ENCODE peak calls at places on chromosomes 16 and 17, in seven cellular contexts. F, V, J, D, O, Z and S are unnamed samples.

GRCh38 chr16:89277641-89278341 is 60.3 kb downstream of the ZNF778 start:
- DNase-seq in F (no peak), V (no peak), J (no peak), D (no peak), O (no peak), Z (no peak), S (no peak)

GRCh38 chr17:74204474-74204873 is 996 bp downstream of the RPL38 start:
- DNase-seq in F (no peak), V (no peak), J (no peak), D (no peak), O (no peak), Z (no peak), S (no peak)

GRCh38 chr17:39724731-39725130 is 5.6 kb downstream of the MIEN1 start:
- DNase-seq in F (no peak), V (no peak), J (no peak), D (no peak), O (no peak), Z (no peak), S (no peak)

GRCh38 chr17:48577330-48577945 is 712 bp downstream of the HOXB4 start:
- DNase-seq in F (no peak), V (no peak), J (no peak), D (no peak), O (no peak), Z (no peak), S (no peak)

GRCh38 chr16:68234188-68235104 is 1.5 kb downstream of the ESRP2 start:
- DNase-seq in F (peak), V (no peak), J (peak), D (no peak), O (peak), Z (no peak), S (no peak)

GRCh38 chr17:9875441-9875840 is 29.6 kb downstream of the RCVRN start:
- DNase-seq in F (no peak), V (no peak), J (no peak), D (no peak), O (no peak), Z (no peak), S (no peak)

GRCh38 chr16:68470461-68471150 is 22.3 kb upstream of the SMPD3 start:
- DNase-seq in F (no peak), V (no peak), J (no peak), D (no peak), O (no peak), Z (no peak), S (peak)

GRCh38 chr16:73122604-73123386 is 74.9 kb upstream of the ZFHX3 start:
- DNase-seq in F (no peak), V (no peak), J (no peak), D (no peak), O (no peak), Z (no peak), S (no peak)

GRCh38 chr16:70476272-70477020 is 22.1 kb downstream of the FCSK start:
- DNase-seq in F (peak), V (no peak), J (no peak), D (peak), O (no peak), Z (no peak), S (peak)
- TF ChIP-seq SIN3A in F (no peak), V (no peak), J (no peak), D (no peak), O (no peak), Z (no peak), S (peak)

GRCh38 chr16:53896711-53897110 is 192.8 kb downstream of the FTO start:
- DNase-seq in F (no peak), V (no peak), J (no peak), D (no peak), O (no peak), Z (no peak), S (no peak)

GRCh38 chr16:53891409-53892139 is 187.6 kb downstream of the FTO start:
- DNase-seq in F (no peak), V (no peak), J (no peak), D (no peak), O (no peak), Z (no peak), S (no peak)

GRCh38 chr16:53892155-53892554 is 188.2 kb downstream of the FTO start:
- DNase-seq in F (peak), V (peak), J (peak), D (peak), O (peak), Z (peak), S (no peak)

GRCh38 chr16:53898993-53899392 is 195.0 kb downstream of the FTO start:
- DNase-seq in F (no peak), V (no peak), J (peak), D (no peak), O (no peak), Z (no peak), S (no peak)

GRCh38 chr16:53893731-53894435 is 189.9 kb downstream of the FTO start:
- DNase-seq in F (no peak), V (no peak), J (no peak), D (no peak), O (no peak), Z (no peak), S (no peak)
- TF ChIP-seq SIN3A in F (no peak), V (no peak), J (no peak), D (no peak), O (no peak), Z (no peak), S (no peak)

GRCh38 chr16:48613061-48613957 is 3.3 kb upstream of the N4BP1 start:
- DNase-seq in F (no peak), V (no peak), J (peak), D (no peak), O (no peak), Z (no peak), S (no peak)
- TF ChIP-seq SIN3A in F (no peak), V (no peak), J (no peak), D (no peak), O (no peak), Z (no peak), S (no peak)

DNA sequence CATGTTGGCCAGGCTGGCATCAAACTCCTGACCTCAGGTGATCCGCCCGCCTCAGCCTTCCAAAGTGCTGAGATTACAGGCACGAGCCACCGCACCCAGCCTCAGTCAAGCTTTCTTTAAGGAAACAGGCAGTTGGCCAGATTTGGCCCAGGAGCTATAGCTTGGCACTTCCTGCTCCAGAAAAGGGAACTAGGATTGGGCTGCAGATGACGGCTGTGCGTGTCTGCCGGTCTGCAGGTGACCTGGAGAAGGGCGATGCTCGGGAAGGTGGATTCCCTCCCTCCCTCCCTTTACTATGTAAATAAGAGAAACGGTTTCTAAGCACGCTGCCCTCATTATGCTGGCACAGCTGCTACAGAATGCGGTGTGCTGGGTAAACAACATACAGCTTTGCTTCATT is 215.9 kb downstream of the RPTOR start:
- DNase-seq in F (no peak), V (no peak), J (no peak), D (no peak), O (no peak), Z (no peak), S (peak)
- TF ChIP-seq SIN3A in F (no peak), V (no peak), J (no peak), D (no peak), O (no peak), Z (no peak), S (no peak)

DNA sequence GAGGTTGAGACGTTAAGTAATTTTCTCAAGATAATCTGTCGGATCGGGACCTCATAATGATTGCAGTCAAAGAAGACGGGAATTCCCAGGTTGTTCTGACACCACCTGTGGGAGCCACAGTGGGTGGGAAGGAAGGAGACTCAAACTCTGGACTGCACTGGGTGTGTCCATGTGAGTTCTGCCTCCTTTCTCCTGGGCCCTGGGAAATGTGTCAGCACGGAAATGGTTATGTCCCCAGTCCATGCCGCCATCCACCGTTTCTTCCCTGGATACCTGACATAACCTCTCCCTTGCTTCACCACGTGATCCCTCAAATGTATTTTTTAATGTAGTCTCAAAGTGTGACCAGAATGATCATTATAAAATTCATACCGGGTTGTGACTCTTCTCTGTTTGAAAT is 819.8 kb upstream of the EEF2KMT start:
- DNase-seq in F (no peak), V (no peak), J (no peak), D (no peak), O (no peak), Z (no peak), S (no peak)
- TF ChIP-seq SIN3A in F (no peak), V (no peak), J (no peak), D (no peak), O (no peak), Z (no peak), S (no peak)